ENCODE peak calls at places on chromosome 13, in ten cellular contexts. J is heart left ventricle; C is fibroblast of mammary gland; O is psoas muscle; S is WERI-Rb-1; K is fibroblast of lung; I is effector memory CD4-positive, alpha-beta T cell; Z is lower lobe of right lung; U is fibroblast of the aortic adventitia; G is cardiac fibroblast. F is an unnamed sample.

GRCh38 chr13:101527130-101527529 is 74.7 kb downstream of the ITGBL1 start:
- DNase-seq in Z (no peak), U (no peak), O (no peak), G (peak; percentile 60), I (no peak), K (no peak), C (no peak), S (no peak), J (no peak), F (no peak)

GRCh38 chr13:59674616-59675015 is 489.1 kb downstream of the DIAPH3 start:
- DNase-seq in G (no peak), O (no peak), S (no peak), Z (no peak), C (no peak), K (no peak), U (no peak), I (no peak), J (no peak), F (no peak)

GRCh38 chr13:79782541-79783216 is 301.7 kb downstream of the NDFIP2 start:
- DNase-seq in J (peak; percentile 70), I (no peak), G (peak; percentile 60), O (no peak), C (no peak), Z (peak; percentile 75), S (peak; percentile 10), K (peak; percentile 74), U (peak; percentile 11), F (peak; percentile 62)

GRCh38 chr13:60583911-60584753 is 187.1 kb downstream of the TDRD3 start:
- DNase-seq in G (peak; percentile 92), K (peak; percentile 58), O (no peak), C (peak; percentile 94), Z (no peak), S (no peak), U (peak; percentile 90), J (no peak), I (no peak), F (no peak)

GRCh38 chr13:34044660-34045080 is 226.7 kb downstream of the RFC3 start:
- DNase-seq in U (peak; percentile 79), G (peak; percentile 73), Z (no peak), C (peak; percentile 84), O (no peak), J (no peak), S (no peak), K (peak; percentile 78), I (no peak), F (no peak)

GRCh38 chr13:71621152-71622124 is 245.6 kb downstream of the DACH1 start:
- DNase-seq in Z (no peak), G (no peak), O (no peak), C (no peak), I (no peak), U (no peak), K (no peak), S (no peak), J (no peak), F (no peak)

GRCh38 chr13:90882551-90882950 is 464.9 kb upstream of the MIR17HG start:
- DNase-seq in U (no peak), S (no peak), Z (no peak), G (no peak), O (no peak), K (no peak), J (no peak), I (no peak), C (no peak), F (no peak)

GRCh38 chr13:111598751-111599150 is 278.3 kb downstream of the TEX29 start:
- DNase-seq in I (no peak), G (no peak), U (no peak), K (no peak), J (no peak), Z (no peak), O (no peak), C (no peak), S (no peak), F (no peak)

GRCh38 chr13:37870895-37871550 is 1.5 kb upstream of the TRPC4 start:
- DNase-seq in Z (no peak), C (peak; percentile 77), J (no peak), U (peak; percentile 69), G (peak; percentile 78), K (peak; percentile 82), O (no peak), I (no peak), S (no peak), F (no peak)
- H3K4me3 ChIP-seq in Z (no peak overlapping the region), C (no peak overlapping the region), J (no peak overlapping the region), U (no peak overlapping the region), G (peak overlapping the region; percentile 6), K (no peak overlapping the region), O (no peak overlapping the region), I (no peak overlapping the region), S (no peak overlapping the region), F (no peak overlapping the region)

GRCh38 chr13:96089749-96090239 is at the start of gene HS6ST3:
- DNase-seq in G (peak; percentile 9), K (no peak), Z (no peak), S (peak; percentile 78), C (no peak), O (peak; percentile 57), J (peak; percentile 20), U (no peak), I (no peak), F (peak; percentile 11)

GRCh38 chr13:96091932-96092253 is 2.0 kb downstream of the HS6ST3 start:
- DNase-seq in I (no peak), U (no peak), Z (no peak), G (no peak), K (no peak), S (peak; percentile 38), J (no peak), C (no peak), O (no peak), F (no peak)

GRCh38 chr13:96091164-96091931 is 1.4 kb downstream of the HS6ST3 start:
- DNase-seq in U (peak; percentile 25), Z (peak; percentile 44), O (no peak), J (no peak), C (no peak), G (peak; percentile 22), S (peak; percentile 49), K (no peak), I (no peak), F (peak; percentile 23)

GRCh38 chr13:96089139-96089538 is 768 bp upstream of the HS6ST3 start:
- DNase-seq in O (no peak), K (no peak), G (no peak), U (no peak), S (no peak), Z (no peak), I (no peak), C (no peak), J (no peak), F (no peak)

DNA sequence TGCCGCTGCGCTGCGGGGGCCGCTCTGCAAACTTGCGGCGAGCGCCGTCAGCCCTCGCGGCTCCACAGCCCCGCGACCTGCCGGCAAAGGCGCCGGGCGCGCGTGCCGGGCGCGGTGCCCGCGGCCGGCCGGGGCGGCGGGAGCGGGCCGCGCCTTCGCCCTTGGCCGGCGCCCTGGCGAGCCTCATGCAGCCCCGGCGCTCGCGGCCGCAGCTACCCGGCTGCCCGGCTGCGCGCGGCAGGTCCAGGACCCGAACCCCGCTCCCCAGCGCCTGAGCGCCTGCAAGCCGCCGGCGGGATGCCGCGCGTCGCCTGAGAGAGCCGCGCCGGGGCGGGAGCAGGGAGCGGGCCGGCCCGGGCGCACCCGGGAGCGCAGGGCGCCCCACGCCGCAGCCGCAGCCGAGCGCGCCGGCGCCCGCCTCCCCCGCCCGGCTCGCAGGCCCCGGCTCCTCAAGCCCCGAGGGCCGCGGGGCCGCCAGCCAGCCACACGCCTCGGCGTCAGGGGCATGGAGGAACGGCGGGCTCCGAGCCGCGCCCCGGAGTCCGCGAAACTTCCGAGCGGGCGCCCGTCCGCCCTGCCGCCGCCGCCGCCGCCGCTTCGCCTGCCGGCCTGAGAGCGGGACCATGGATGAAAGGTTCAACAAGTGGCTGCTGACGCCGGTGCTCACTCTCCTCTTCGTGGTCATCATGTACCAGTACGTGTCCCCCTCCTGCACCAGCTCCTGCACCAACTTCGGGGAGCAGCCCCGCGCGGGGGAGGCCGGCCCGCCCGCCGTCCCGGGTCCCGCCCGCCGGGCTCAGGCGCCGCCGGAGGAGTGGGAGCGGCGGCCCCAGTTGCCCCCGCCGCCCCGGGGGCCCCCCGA is 564 bp downstream of the HS6ST3 start:
- DNase-seq in G (peak; percentile 13), U (no peak), S (peak; percentile 32), K (no peak), O (peak; percentile 35), C (peak; percentile 2), Z (no peak), I (no peak), J (no peak), F (peak; percentile 11)
- H3K4me3 ChIP-seq in G (no peak overlapping the region), U (peak overlapping the region; percentile 64), S (peak overlapping the region; percentile 57), K (no peak overlapping the region), O (peak overlapping the region; percentile 61), C (no peak overlapping the region), Z (peak overlapping the region; percentile 48), I (no peak overlapping the region), J (no peak overlapping the region), F (peak overlapping the region; percentile 59)

DNA sequence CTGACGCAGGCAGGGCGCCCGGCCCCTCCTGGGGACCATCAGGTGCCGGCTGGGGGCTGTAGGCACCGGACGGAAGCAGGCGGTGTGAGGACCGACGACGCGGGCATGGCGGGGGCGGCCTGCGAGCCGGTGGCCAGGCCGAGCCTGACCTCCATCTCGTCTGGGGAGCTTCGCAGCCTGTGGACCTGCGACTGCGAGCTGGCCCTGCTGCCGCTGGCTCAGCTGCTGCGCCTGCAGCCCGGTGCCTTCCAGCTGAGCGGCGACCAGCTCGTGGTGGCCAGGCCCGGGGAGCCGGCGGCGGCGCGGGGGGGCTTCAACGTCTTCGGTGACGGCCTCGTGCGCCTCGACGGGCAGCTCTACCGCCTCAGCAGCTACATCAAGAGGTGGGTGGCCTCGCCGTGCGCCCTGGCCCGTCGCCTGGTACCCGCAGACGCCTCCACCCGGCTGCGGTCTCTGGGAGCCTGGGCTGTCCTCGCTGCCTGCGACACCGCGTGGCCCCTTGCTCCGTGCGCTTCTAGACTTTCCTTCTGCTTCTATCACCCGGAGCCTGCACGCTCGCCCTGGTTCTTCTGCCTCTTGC is 430 bp downstream of the MEDAG start:
- DNase-seq in C (no peak), S (no peak), Z (no peak), K (no peak), O (no peak), I (no peak), G (no peak), J (no peak), U (peak; percentile 22), F (no peak)
- H3K4me3 ChIP-seq in C (peak overlapping the region; percentile 53), S (no peak overlapping the region), Z (peak overlapping the region; percentile 49), K (peak overlapping the region; percentile 20), O (peak overlapping the region; percentile 65), I (no peak overlapping the region), G (peak overlapping the region; percentile 43), J (peak overlapping the region; percentile 41), U (peak overlapping the region; percentile 90), F (peak overlapping the region; percentile 38)

GRCh38 chr13:99124046-99124400 is 76.6 kb upstream of the UBAC2 start:
- DNase-seq in J (no peak), S (peak; percentile 96), O (no peak), Z (no peak), G (no peak), I (no peak), U (no peak), C (no peak), K (no peak), F (no peak)

GRCh38 chr13:99126821-99127220 is 73.8 kb upstream of the UBAC2 start:
- DNase-seq in C (no peak), K (no peak), S (no peak), Z (no peak), O (no peak), J (no peak), I (no peak), U (no peak), G (no peak), F (no peak)

GRCh38 chr13:99123101-99124045 is 77.3 kb upstream of the UBAC2 start:
- DNase-seq in Z (no peak), J (no peak), I (no peak), S (no peak), O (no peak), G (peak; percentile 62), C (peak; percentile 55), U (no peak), K (peak; percentile 1), F (no peak)

GRCh38 chr13:99125335-99125915 is 75.2 kb upstream of the UBAC2 start:
- DNase-seq in G (no peak), O (no peak), S (no peak), C (no peak), K (peak; percentile 0), U (no peak), I (no peak), Z (no peak), J (no peak), F (no peak)

GRCh38 chr13:99124695-99125334 is 75.8 kb upstream of the UBAC2 start:
- DNase-seq in C (peak; percentile 64), Z (no peak), J (no peak), I (no peak), U (peak; percentile 53), S (no peak), K (peak; percentile 48), O (no peak), G (peak; percentile 91), F (no peak)
- H3K4me3 ChIP-seq in C (no peak overlapping the region), Z (no peak overlapping the region), J (no peak overlapping the region), I (peak overlapping the region; percentile 10), U (no peak overlapping the region), S (no peak overlapping the region), K (no peak overlapping the region), O (no peak overlapping the region), G (no peak overlapping the region), F (no peak overlapping the region)